ENCODE peak calls at places on chromosomes 12 and 14, in six cellular contexts. F is activated CD8-positive, alpha-beta memory T cell treated with anti-CD3 and anti-CD28 coated beads, Interleukin-2, amount 10 ng/mL, durations not matched to agents 7 days and 5 days; N is stimulated activated naive B cell treated with anti-CD40 and anti-IgM and Interleukin-4, amounts not matched to agents 10 μg/mL and 1 μg/mL and 100 μg/mL, for 72 hours; J is left cardiac atrium; T is T-cell; L is SK-N-SH treated with all-trans-retinoic acid at 6 μM for 48 hours. A is an unnamed sample.

GRCh38 chr12:90940872-90941499 is 14.0 kb downstream of the CCER1 start:
- ATAC-seq in F (no peak), N (peak; percentile 73), J (no peak), T (no peak), L (peak; percentile 90), A (no peak)

GRCh38 chr12:102814691-102815367 is 102.2 kb downstream of the PAH start:
- ATAC-seq in F (no peak), N (no peak), J (peak; percentile 81), T (no peak), L (no peak), A (no peak)

GRCh38 chr12:118714051-118714460 is 267.3 kb upstream of the SRRM4 start:
- ATAC-seq in F (no peak), N (no peak), J (no peak), T (no peak), L (no peak), A (no peak)

GRCh38 chr12:92288533-92288932 is 142.9 kb upstream of the BTG1 start:
- ATAC-seq in F (no peak), N (no peak), J (peak; percentile 53), T (no peak), L (no peak), A (no peak)

GRCh38 chr12:1972856-1973317 is 31.4 kb downstream of the DCP1B start:
- ATAC-seq in F (no peak), N (no peak), J (peak; percentile 64), T (no peak), L (no peak), A (no peak)

GRCh38 chr14:73764881-73765280 is 50.7 kb upstream of the PNMA1 start:
- ATAC-seq in F (no peak), N (peak; percentile 14), J (peak; percentile 48), T (no peak), L (no peak), A (no peak)

GRCh38 chr14:72582582-72582981 is 311.3 kb downstream of the DPF3 start:
- ATAC-seq in F (no peak), N (no peak), J (no peak), T (no peak), L (no peak), A (peak; percentile 95)

GRCh38 chr14:95374262-95374997 is 54.7 kb upstream of the CLMN start:
- ATAC-seq in F (no peak), N (peak; percentile 51), J (no peak), T (no peak), L (no peak), A (no peak)

GRCh38 chr12:85237320-85237719 is 42.7 kb upstream of the ALX1 start:
- ATAC-seq in F (no peak), N (no peak), J (no peak), T (no peak), L (no peak), A (no peak)

GRCh38 chr14:80546056-80546854 is 335.0 kb upstream of the DIO2 start:
- ATAC-seq in F (no peak), N (no peak), J (no peak), T (no peak), L (no peak), A (no peak)

GRCh38 chr12:65923228-65923627 is 98.9 kb downstream of the HMGA2 start:
- ATAC-seq in F (no peak), N (peak; percentile 92), J (no peak), T (no peak), L (peak; percentile 8), A (no peak)

GRCh38 chr14:69536976-69537375 is 37.7 kb downstream of the CCDC177 start:
- ATAC-seq in F (no peak), N (no peak), J (no peak), T (no peak), L (no peak), A (no peak)

GRCh38 chr14:103058209-103059055 is 1.1 kb upstream of the CDC42BPB start:
- ATAC-seq in F (no peak), N (no peak), J (peak; percentile 11), T (no peak), L (peak; percentile 39), A (peak; percentile 1)